ENCODE peak calls at places on chromosome X, in seven cellular contexts. Q, Z, C, O, F, L and S are unnamed samples.

GRCh38 chrX:119726900-119727555 is 31.4 kb upstream of the SOWAHD start:
- DNase-seq in Q (no peak), Z (peak; percentile 46), C (no peak), O (no peak), F (no peak), L (peak; percentile 20), S (no peak)

GRCh38 chrX:7028246-7028645 is 119.3 kb upstream of the STS start:
- DNase-seq in Q (no peak), Z (peak; percentile 12), C (no peak), O (no peak), F (no peak), L (no peak), S (no peak)

GRCh38 chrX:55710701-55711100 is 6.8 kb upstream of the RRAGB start:
- DNase-seq in Q (peak; percentile 22), Z (peak; percentile 63), C (peak; percentile 8), O (peak; percentile 47), F (no peak), L (no peak), S (no peak)

GRCh38 chrX:145716226-145716625 is 101.4 kb upstream of the SLITRK2 start:
- DNase-seq in Q (no peak), Z (no peak), C (no peak), O (no peak), F (no peak), L (no peak), S (no peak)

GRCh38 chrX:38570396-38570795 is 9.1 kb downstream of the TSPAN7 start:
- DNase-seq in Q (no peak), Z (no peak), C (no peak), O (no peak), F (no peak), L (no peak), S (no peak)

GRCh38 chrX:110415440-110416167 is 57.0 kb downstream of the RTL9 start:
- DNase-seq in Q (no peak), Z (peak; percentile 71), C (no peak), O (peak; percentile 40), F (no peak), L (no peak), S (no peak)

GRCh38 chrX:132986556-132986955 is 28.1 kb upstream of the HS6ST2 start:
- DNase-seq in Q (no peak), Z (no peak), C (no peak), O (no peak), F (no peak), L (no peak), S (no peak)

GRCh38 chrX:154824638-154825037 is 9.8 kb downstream of the SMIM9 start:
- DNase-seq in Q (no peak), Z (no peak), C (no peak), O (no peak), F (no peak), L (no peak), S (no peak)

GRCh38 chrX:44183329-44183728 is 160.1 kb downstream of the EFHC2 start:
- DNase-seq in Q (no peak), Z (no peak), C (no peak), O (no peak), F (no peak), L (peak; percentile 0), S (no peak)

GRCh38 chrX:153703036-153703370 is 15.3 kb downstream of the SLC6A8 start:
- DNase-seq in Q (no peak), Z (no peak), C (no peak), O (peak; percentile 80), F (no peak), L (peak; percentile 80), S (peak; percentile 63)

GRCh38 chrX:9352683-9353430 is 112.0 kb upstream of the TBL1X start:
- DNase-seq in Q (no peak), Z (peak; percentile 78), C (no peak), O (peak; percentile 80), F (no peak), L (peak; percentile 33), S (no peak)

GRCh38 chrX:131626681-131627296 is 82.9 kb downstream of the OR13H1 start:
- DNase-seq in Q (no peak), Z (peak; percentile 1), C (no peak), O (peak; percentile 7), F (no peak), L (no peak), S (no peak)

GRCh38 chrX:24117288-24117687 is 32.2 kb upstream of the ZFX start:
- DNase-seq in Q (no peak), Z (peak; percentile 83), C (peak; percentile 15), O (peak; percentile 74), F (no peak), L (no peak), S (no peak)

GRCh38 chrX:2508648-2509335 is 8.0 kb upstream of the DHRSX start:
- DNase-seq in Q (no peak), Z (no peak), C (no peak), O (no peak), F (no peak), L (no peak), S (no peak)

GRCh38 chrX:150352114-150352513 is 11.0 kb upstream of the MAMLD1 start:
- DNase-seq in Q (no peak), Z (peak; percentile 13), C (no peak), O (peak; percentile 21), F (no peak), L (no peak), S (no peak)

GRCh38 chrX:109472939-109473713 is 8.8 kb downstream of the GUCY2F start:
- DNase-seq in Q (no peak), Z (peak; percentile 66), C (peak; percentile 2), O (peak; percentile 54), F (no peak), L (no peak), S (no peak)

GRCh38 chrX:152131525-152131924 is 6.9 kb downstream of the MAGEA10 start:
- DNase-seq in Q (no peak), Z (no peak), C (no peak), O (no peak), F (no peak), L (no peak), S (no peak)

GRCh38 chrX:21996872-21997271 is 35.3 kb upstream of the PHEX start:
- DNase-seq in Q (peak; percentile 20), Z (peak; percentile 52), C (no peak), O (peak; percentile 78), F (no peak), L (no peak), S (no peak)

GRCh38 chrX:15073313-15073712 is 196.6 kb downstream of the ASB9 start:
- DNase-seq in Q (no peak), Z (no peak), C (no peak), O (no peak), F (no peak), L (no peak), S (no peak)

GRCh38 chrX:49166914-49167739 is 4.6 kb downstream of the MAGIX start:
- DNase-seq in Q (peak; percentile 81), Z (peak; percentile 76), C (peak; percentile 72), O (peak; percentile 87), F (peak; percentile 67), L (peak; percentile 63), S (peak; percentile 83)
- H3K27ac ChIP-seq in Q (peak overlapping the region; percentile 97), Z (peak overlapping the region; percentile 69), C (peak overlapping the region; percentile 93), O (peak overlapping the region; percentile 79), F (peak overlapping the region; percentile 77), L (peak overlapping the region; percentile 98), S (peak overlapping the region; percentile 93)

GRCh38 chrX:12988797-12989196 is 13.9 kb downstream of the TMSB4X start:
- DNase-seq in Q (no peak), Z (peak; percentile 67), C (no peak), O (peak; percentile 73), F (no peak), L (peak; percentile 71), S (no peak)
- H3K4me1 ChIP-seq in Q (no peaks in the 10 kb centered on the region), Z (peaks cover 26% of the 10 kb centered on the region), C (peaks cover 14% of the 10 kb centered on the region), O (no peaks in the 10 kb centered on the region), F (peaks cover 26% of the 10 kb centered on the region), L (no peaks in the 10 kb centered on the region), S (no peaks in the 10 kb centered on the region)

GRCh38 chrX:53280703-53281320 is 572 bp downstream of the IQSEC2 start:
- DNase-seq in Q (peak; percentile 41), Z (peak; percentile 74), C (peak; percentile 17), O (peak; percentile 54), F (no peak), L (peak; percentile 59), S (no peak)
- H3K27ac ChIP-seq in Q (peak overlapping the region; percentile 83), Z (peak overlapping the region; percentile 88), C (peak overlapping the region; percentile 85), O (peak overlapping the region; percentile 73), F (no peak overlapping the region), L (peak overlapping the region; percentile 92), S (peak overlapping the region; percentile 81)

GRCh38 chrX:19636989-19637388 is 121.7 kb upstream of the MAP3K15 start:
- DNase-seq in Q (no peak), Z (no peak), C (no peak), O (no peak), F (no peak), L (no peak), S (no peak)
- H3K4me1 ChIP-seq in Q (no peaks in the 10 kb centered on the region), Z (peaks cover 7% of the 10 kb centered on the region), C (no peaks in the 10 kb centered on the region), O (no peaks in the 10 kb centered on the region), F (no peaks in the 10 kb centered on the region), L (no peaks in the 10 kb centered on the region), S (no peaks in the 10 kb centered on the region)